ENCODE peak calls at places on chromosome 1, in ten cellular contexts. Y is Caki2; E is stimulated activated CD8-positive, alpha-beta memory T cell treated with anti-CD3 and anti-CD28 coated beads, Interleukin-12 subunit alpha, Interleukin-12 subunit beta, amount 100 ng/mL, for 1 hour; Z is hypothalamus; V is activated naive CD4-positive, alpha-beta T cell; W is RCC 7860; G is anterior cingulate cortex; B is H9; U is EL; P is T1000. T is an unnamed sample.

GRCh38 chr1:151494741-151495281 is 16.4 kb upstream of the CGN start:
- DNase-seq in P (peak), B (no peak), Z (no peak), W (peak), Y (peak), E (no peak), G (no peak), U (peak), V (no peak), T (peak)

GRCh38 chr1:202697038-202697437 is 13.2 kb downstream of the SYT2 start:
- DNase-seq in U (no peak), P (no peak), V (no peak), Z (no peak), B (no peak), G (no peak), E (no peak), W (no peak), Y (no peak), T (no peak)

GRCh38 chr1:50473513-50473912 is 50.3 kb upstream of the DMRTA2 start:
- DNase-seq in P (no peak), Z (no peak), B (no peak), Y (no peak), E (no peak), U (no peak), W (no peak), G (no peak), V (no peak), T (no peak)

GRCh38 chr1:1132042-1132927 is 16.4 kb upstream of the C1orf159 start:
- DNase-seq in G (no peak), B (no peak), W (no peak), U (no peak), Y (no peak), E (no peak), Z (no peak), P (no peak), V (no peak), T (no peak)

GRCh38 chr1:236063919-236064673 is 794 bp downstream of the NID1 start:
- DNase-seq in U (peak), W (no peak), V (peak), Y (peak), B (peak), E (no peak), Z (no peak), P (no peak), G (peak), T (peak)

GRCh38 chr1:168321945-168322344 is 41.3 kb downstream of the TBX19 start:
- DNase-seq in E (no peak), P (no peak), G (no peak), U (peak), V (no peak), B (no peak), Z (no peak), Y (peak), W (peak), T (peak)

GRCh38 chr1:27593341-27594326 is 10.3 kb downstream of the AHDC1 start:
- DNase-seq in B (no peak), Y (no peak), G (no peak), W (no peak), P (no peak), V (no peak), U (no peak), Z (no peak), E (no peak), T (no peak)

GRCh38 chr1:47598357-47598756 is 160.5 kb downstream of the FOXD2 start:
- DNase-seq in G (no peak), P (no peak), U (no peak), Z (no peak), B (peak), V (no peak), W (no peak), Y (no peak), E (no peak), T (no peak)